ENCODE peak calls at places on chromosomes 2 and 18, in six cellular contexts. V, X, N, A, L and Z are unnamed samples.

GRCh38 chr2:97770450-97770849 is 57.1 kb downstream of the ZAP70 start:
- DNase-seq in V (no peak), X (no peak), N (no peak), A (no peak), L (no peak), Z (no peak)

GRCh38 chr18:11522992-11523391 is 86.4 kb upstream of the SLC35G4 start:
- DNase-seq in V (no peak), X (no peak), N (no peak), A (no peak), L (no peak), Z (no peak)

GRCh38 chr2:133801956-133802355 is 233.7 kb upstream of the NCKAP5 start:
- DNase-seq in V (no peak), X (no peak), N (no peak), A (no peak), L (no peak), Z (no peak)

GRCh38 chr2:241188386-241189092 is at the start of gene ANO7:
- DNase-seq in V (no peak), X (no peak), N (no peak), A (peak), L (no peak), Z (no peak)

GRCh38 chr18:22507055-22507454 is 89.3 kb upstream of the CTAGE1 start:
- DNase-seq in V (no peak), X (no peak), N (no peak), A (no peak), L (no peak), Z (no peak)

GRCh38 chr18:13374468-13375301 is 156.1 kb downstream of the LDLRAD4 start:
- DNase-seq in V (no peak), X (no peak), N (no peak), A (no peak), L (no peak), Z (peak)

GRCh38 chr2:119338826-119339561 is 27.6 kb downstream of the C2orf76 start:
- DNase-seq in V (no peak), X (no peak), N (no peak), A (no peak), L (no peak), Z (no peak)

GRCh38 chr2:56749152-56749752 is 565.5 kb downstream of the CCDC85A start:
- DNase-seq in V (peak), X (no peak), N (no peak), A (no peak), L (no peak), Z (no peak)

GRCh38 chr2:180222642-180223041 is 215.5 kb upstream of the CWC22 start:
- DNase-seq in V (peak), X (no peak), N (peak), A (no peak), L (no peak), Z (no peak)

GRCh38 chr2:54422072-54422581 is 34.0 kb upstream of the SPTBN1 start:
- DNase-seq in V (no peak), X (no peak), N (no peak), A (no peak), L (no peak), Z (no peak)

GRCh38 chr2:79981316-79981715 is 323.2 kb downstream of the LRRTM1 start:
- DNase-seq in V (no peak), X (no peak), N (no peak), A (no peak), L (no peak), Z (no peak)

GRCh38 chr2:39115556-39115955 is 5.3 kb downstream of the SOS1 start:
- DNase-seq in V (no peak), X (no peak), N (no peak), A (no peak), L (no peak), Z (no peak)

GRCh38 chr2:150750726-150751125 is 263.3 kb upstream of the RND3 start:
- DNase-seq in V (no peak), X (no peak), N (no peak), A (no peak), L (no peak), Z (no peak)

GRCh38 chr2:210617732-210618330 is 61.4 kb downstream of the CPS1 start:
- DNase-seq in V (peak), X (peak), N (peak), A (no peak), L (no peak), Z (no peak)

GRCh38 chr18:45738660-45739059 is 14.7 kb downstream of the SLC14A1 start:
- DNase-seq in V (no peak), X (no peak), N (no peak), A (no peak), L (no peak), Z (no peak)

GRCh38 chr2:47032773-47033101 is 117.1 kb upstream of the MCFD2 start:
- DNase-seq in V (no peak), X (no peak), N (no peak), A (no peak), L (no peak), Z (no peak)

GRCh38 chr18:74116628-74117554 is 30.7 kb downstream of the FBXO15 start:
- DNase-seq in V (peak), X (peak), N (peak), A (no peak), L (no peak), Z (no peak)
- TF ChIP-seq CTCF in V (peak), X (peak), N (peak), A (peak), L (peak), Z (peak)

GRCh38 chr2:230850358-230850658 is 14.4 kb upstream of the ITM2C start:
- DNase-seq in V (no peak), X (no peak), N (no peak), A (no peak), L (no peak), Z (no peak)
- TF ChIP-seq CTCF in V (no peak), X (no peak), N (no peak), A (no peak), L (no peak), Z (no peak)

GRCh38 chr2:101893676-101894381 is 97.9 kb upstream of the IL1R2 start:
- DNase-seq in V (peak), X (no peak), N (no peak), A (no peak), L (no peak), Z (no peak)
- TF ChIP-seq CTCF in V (peak), X (no peak), N (no peak), A (no peak), L (no peak), Z (no peak)

DNA sequence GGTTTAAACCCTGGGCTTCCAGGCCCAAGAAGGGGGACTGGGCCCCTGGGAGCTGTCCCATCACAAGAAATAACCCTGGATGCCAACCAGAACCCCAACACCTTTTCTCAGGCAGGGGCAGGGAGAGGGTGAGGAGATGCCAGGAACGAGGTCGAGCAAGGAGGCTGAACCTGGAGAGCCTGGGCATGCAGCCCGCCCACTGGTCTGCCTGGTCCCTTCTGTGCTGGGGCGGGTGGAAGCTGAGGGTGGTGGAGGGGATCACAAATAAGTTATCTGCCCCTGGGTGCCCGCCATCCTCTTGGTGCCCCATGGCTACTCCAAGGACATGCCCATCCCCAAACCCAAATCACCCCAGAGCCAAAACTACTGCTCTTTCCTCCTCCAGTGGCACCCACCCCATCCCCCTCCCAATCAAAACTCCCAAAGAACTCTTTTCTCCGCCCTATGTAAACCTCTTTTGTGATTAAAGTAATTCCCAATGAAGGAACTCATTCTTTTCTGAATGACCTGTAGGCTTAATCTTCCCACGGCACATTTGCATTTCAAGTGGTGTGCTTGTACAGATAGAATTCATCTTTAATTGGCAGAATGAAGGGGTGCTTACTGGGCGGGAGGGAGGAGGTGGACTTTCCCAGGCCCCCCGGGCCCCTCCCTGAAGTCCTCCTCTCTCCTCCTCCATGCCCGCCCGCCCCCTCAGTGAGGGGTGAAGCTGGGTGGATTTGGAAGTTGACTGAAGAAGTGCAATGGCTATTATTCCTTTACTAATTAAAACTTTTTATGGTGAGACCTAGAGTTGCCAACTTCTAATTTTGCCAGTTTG is 47.9 kb downstream of the EFR3B start:
- DNase-seq in V (no peak), X (no peak), N (no peak), A (no peak), L (no peak), Z (no peak)
- TF ChIP-seq CTCF in V (no peak), X (no peak), N (no peak), A (no peak), L (no peak), Z (no peak)